ENCODE peak calls at places on chromosomes 3 and 15, in six cellular contexts. S is neural crest cell; N is NK-92 treated with Interleukin-12 subunit alpha and Interleukin-12 subunit beta, amount 100 ng/mL, for 24 hours; F is HFFc6; V is RPMI7951; U is anterior cingulate cortex. D is an unnamed sample.

GRCh38 chr3:46296826-46297225 is 54.6 kb downstream of the CCR3 start:
- DNase-seq in S (no peak), N (no peak), V (peak), U (no peak), F (no peak), D (no peak)

GRCh38 chr3:58012302-58012701 is 4.1 kb downstream of the FLNB start:
- DNase-seq in N (no peak), U (no peak), S (no peak), V (no peak), F (no peak), D (no peak)

GRCh38 chr3:115100172-115100571 is 46.9 kb downstream of the ZBTB20 start:
- DNase-seq in V (peak), S (no peak), F (peak), U (no peak), N (no peak), D (no peak)

GRCh38 chr3:166837535-166837934 is 542.6 kb downstream of the ZBBX start:
- DNase-seq in S (peak), U (no peak), N (no peak), F (no peak), V (peak), D (no peak)

GRCh38 chr3:168870892-168871291 is 775.2 kb upstream of the GOLIM4 start:
- DNase-seq in V (no peak), N (no peak), U (no peak), F (no peak), S (no peak), D (no peak)

GRCh38 chr3:127182848-127183714 is 9.8 kb upstream of the PRR23E start:
- DNase-seq in F (no peak), N (no peak), S (no peak), U (no peak), V (no peak), D (no peak)

GRCh38 chr3:196947136-196947859 is 5.0 kb upstream of the NCBP2 start:
- DNase-seq in S (no peak), F (no peak), V (no peak), N (no peak), U (no peak), D (peak)

GRCh38 chr3:99843590-99844260 is 26.1 kb downstream of the CMSS1 start:
- DNase-seq in V (no peak), S (no peak), F (no peak), N (no peak), U (no peak), D (no peak)

GRCh38 chr3:38059148-38059547 is 20.1 kb downstream of the DLEC1 start:
- DNase-seq in N (no peak), U (no peak), V (no peak), S (no peak), F (no peak), D (no peak)

GRCh38 chr15:36334059-36334458 is 245.4 kb upstream of the CDIN1 start:
- DNase-seq in F (peak), S (no peak), U (no peak), N (no peak), V (peak), D (no peak)

GRCh38 chr3:11568503-11569155 is 75.1 kb downstream of the VGLL4 start:
- DNase-seq in S (no peak), V (peak), F (peak), N (no peak), U (peak), D (peak)

GRCh38 chr3:72077473-72078259 is 292.7 kb upstream of the PROK2 start:
- DNase-seq in V (no peak), N (no peak), U (no peak), S (no peak), F (no peak), D (no peak)

GRCh38 chr15:25185156-25185710 is 230.4 kb downstream of the SNRPN start:
- DNase-seq in F (no peak), N (no peak), U (no peak), V (no peak), S (no peak), D (no peak)

GRCh38 chr3:111012388-111013248 is 59.0 kb upstream of the NECTIN3 start:
- DNase-seq in F (no peak), S (no peak), U (no peak), N (no peak), V (peak), D (peak)

GRCh38 chr3:181947606-181948005 is 235.9 kb downstream of the SOX2 start:
- DNase-seq in U (no peak), V (no peak), F (no peak), S (no peak), N (no peak), D (no peak)

GRCh38 chr3:172102123-172102882 is 62.9 kb downstream of the FNDC3B start:
- DNase-seq in N (no peak), S (no peak), U (no peak), F (no peak), V (no peak), D (no peak)

GRCh38 chr15:51103330-51103729 is 8.6 kb upstream of the TNFAIP8L3 start:
- DNase-seq in N (no peak), S (no peak), V (peak), U (no peak), F (peak), D (no peak)

GRCh38 chr3:45552031-45552772 is 42.3 kb upstream of the LIMD1 start:
- DNase-seq in U (no peak), F (no peak), S (no peak), N (no peak), V (peak), D (no peak)

D was measured in 8988T.